ENCODE peak calls at places on chromosomes 12 and 14, in five cellular contexts. S is astrocyte of the cerebellum; Q is fibroblast of lung; N is CD8-positive, alpha-beta T cell; X is adrenal gland. B is an unnamed sample.

GRCh38 chr14:105336477-105337287 is 22.1 kb downstream of the PACS2 start:
- DNase-seq in Q (no peak), N (no peak), X (no peak), S (no peak), B (no peak)

GRCh38 chr14:70698288-70698687 is 56.6 kb downstream of the TTC9 start:
- DNase-seq in X (no peak), Q (peak), S (no peak), N (no peak), B (no peak)

GRCh38 chr14:28436821-28437220 is 329.8 kb upstream of the FOXG1 start:
- DNase-seq in Q (no peak), S (no peak), X (no peak), N (no peak), B (no peak)

GRCh38 chr14:102227184-102227964 is 77.6 kb downstream of the MOK start:
- DNase-seq in N (no peak), Q (no peak), X (no peak), S (no peak), B (no peak)

GRCh38 chr12:92656911-92657310 is 45.9 kb upstream of the PLEKHG7 start:
- DNase-seq in S (no peak), X (no peak), N (no peak), Q (no peak), B (no peak)

GRCh38 chr12:15701721-15702156 is 87.4 kb downstream of the EPS8 start:
- DNase-seq in X (no peak), N (no peak), S (peak), Q (peak), B (peak)

GRCh38 chr12:57460457-57461325 is 1.1 kb downstream of the GLI1 start:
- DNase-seq in S (no peak), N (no peak), X (no peak), Q (no peak), B (no peak)

GRCh38 chr14:100851586-100851916 is 25.6 kb downstream of the MEG3 start:
- DNase-seq in N (no peak), Q (no peak), S (no peak), X (no peak), B (no peak)

GRCh38 chr14:48261436-48261835 is 586.0 kb upstream of the MDGA2 start:
- DNase-seq in Q (no peak), X (no peak), S (no peak), N (no peak), B (no peak)

GRCh38 chr12:6215932-6216494 is 15.8 kb downstream of the CD9 start:
- DNase-seq in S (peak), Q (peak), N (no peak), X (peak), B (peak)

GRCh38 chr14:83638725-83639124 is 1891.2 kb upstream of the FLRT2 start:
- DNase-seq in X (no peak), Q (no peak), N (no peak), S (no peak), B (no peak)

GRCh38 chr12:110670161-110670701 is 18.7 kb downstream of the HVCN1 start:
- DNase-seq in Q (no peak), X (no peak), S (no peak), N (no peak), B (no peak)

GRCh38 chr14:87745507-87746118 is 247.4 kb downstream of the GALC start:
- DNase-seq in X (peak), S (peak), N (no peak), Q (peak), B (no peak)

GRCh38 chr14:90544566-90544965 is 147.7 kb downstream of the CALM1 start:
- DNase-seq in Q (no peak), N (no peak), X (no peak), S (no peak), B (no peak)

GRCh38 chr12:29350080-29350479 is 30.9 kb downstream of the ERGIC2 start:
- DNase-seq in N (no peak), X (no peak), Q (peak), S (peak), B (peak)

GRCh38 chr12:121581681-121582439 is 1.0 kb upstream of the KDM2B start:
- DNase-seq in S (no peak), Q (peak), X (no peak), N (no peak), B (no peak)

GRCh38 chr12:22678175-22678574 is 53.2 kb downstream of the ETNK1 start:
- DNase-seq in Q (no peak), X (no peak), S (no peak), N (no peak), B (no peak)

GRCh38 chr14:63573579-63573978 is 30.4 kb upstream of the PPP2R5E start:
- DNase-seq in X (peak), Q (peak), S (no peak), N (no peak), B (no peak)

GRCh38 chr12:5083955-5084849 is 40.5 kb downstream of the KCNA5 start:
- DNase-seq in N (no peak), X (peak), Q (peak), S (peak), B (peak)

GRCh38 chr12:70918321-70918720 is 2.2 kb downstream of the PTPRR start:
- DNase-seq in N (no peak), S (no peak), X (no peak), Q (no peak), B (no peak)

GRCh38 chr12:70919597-70920035 is 922 bp downstream of the PTPRR start:
- DNase-seq in X (no peak), N (no peak), Q (peak), S (no peak), B (no peak)

GRCh38 chr12:70919161-70919560 is 1.4 kb downstream of the PTPRR start:
- DNase-seq in N (no peak), X (no peak), Q (no peak), S (no peak), B (no peak)

GRCh38 chr12:70920891-70921290 is 353 bp upstream of the PTPRR start:
- DNase-seq in X (no peak), N (no peak), S (no peak), Q (no peak), B (no peak)

DNA sequence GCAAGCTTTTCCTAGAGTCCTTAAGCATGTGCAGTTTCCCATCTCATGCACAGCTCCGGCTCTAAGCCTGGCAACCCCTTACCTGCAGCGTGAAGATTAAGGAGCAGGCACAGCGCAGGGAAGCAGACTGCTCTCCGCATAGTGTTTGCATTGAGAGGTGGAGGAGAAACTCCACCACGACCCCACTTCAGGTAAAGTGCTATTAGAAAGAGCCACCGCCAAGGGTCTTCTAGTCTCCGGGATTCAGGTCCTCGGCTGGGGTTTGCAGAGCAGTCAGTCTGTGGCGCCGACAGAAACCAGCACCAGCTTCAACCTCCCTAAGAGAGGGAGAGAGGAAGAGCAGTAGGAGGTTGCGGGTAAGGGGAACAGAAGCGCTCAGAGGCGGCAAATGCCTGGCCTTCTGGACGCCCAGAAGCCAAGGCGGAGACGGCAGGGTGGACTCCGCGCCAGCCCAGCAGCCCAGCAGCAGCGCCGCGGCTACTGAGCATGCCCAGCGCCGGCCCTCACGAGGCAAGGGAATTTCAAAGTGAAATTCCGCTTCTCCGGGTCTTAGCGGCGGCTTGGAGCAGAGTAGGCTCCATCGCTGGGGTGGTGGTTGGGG is at the start of gene PTPRR:
- DNase-seq in S (no peak), Q (no peak), X (peak), N (no peak), B (no peak)
- H3K4me3 ChIP-seq in S (no peak), Q (no peak), X (no peak), N (no peak), B (no peak)

DNA sequence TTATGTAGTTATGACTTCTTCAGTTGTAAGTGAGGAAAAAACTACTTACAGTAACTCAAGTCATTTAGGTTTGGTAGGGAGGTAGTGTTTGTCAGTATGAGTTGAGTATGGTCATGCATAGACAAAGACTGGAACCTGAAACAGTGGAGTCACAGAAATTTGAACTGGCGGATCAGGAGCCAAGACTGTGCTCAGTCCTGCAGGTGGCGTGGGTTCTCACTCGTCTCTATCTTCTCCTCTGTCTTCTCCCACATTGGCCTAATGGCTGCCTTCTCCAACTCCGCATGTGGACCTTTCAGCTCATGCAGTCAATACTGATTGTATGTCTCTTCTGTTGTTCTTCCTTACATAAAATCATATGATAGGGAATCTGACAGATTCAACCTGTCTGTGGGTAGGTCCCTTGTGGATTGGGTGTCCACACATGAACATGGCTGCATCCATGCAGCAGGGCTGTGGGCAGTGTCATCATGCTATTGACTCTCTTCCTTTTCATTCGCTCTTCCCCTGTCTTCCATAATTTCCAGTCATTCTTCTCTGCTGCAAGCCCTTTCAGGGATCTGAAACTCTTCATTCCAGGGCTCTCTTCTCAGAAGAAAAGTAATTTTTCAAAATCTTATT is 78.8 kb upstream of the NEDD1 start:
- DNase-seq in X (no peak), Q (no peak), S (no peak), N (no peak), B (no peak)
- TF ChIP-seq CTCF in X (no peak), Q (no peak), S (no peak), N (no peak), B (no peak)

DNA sequence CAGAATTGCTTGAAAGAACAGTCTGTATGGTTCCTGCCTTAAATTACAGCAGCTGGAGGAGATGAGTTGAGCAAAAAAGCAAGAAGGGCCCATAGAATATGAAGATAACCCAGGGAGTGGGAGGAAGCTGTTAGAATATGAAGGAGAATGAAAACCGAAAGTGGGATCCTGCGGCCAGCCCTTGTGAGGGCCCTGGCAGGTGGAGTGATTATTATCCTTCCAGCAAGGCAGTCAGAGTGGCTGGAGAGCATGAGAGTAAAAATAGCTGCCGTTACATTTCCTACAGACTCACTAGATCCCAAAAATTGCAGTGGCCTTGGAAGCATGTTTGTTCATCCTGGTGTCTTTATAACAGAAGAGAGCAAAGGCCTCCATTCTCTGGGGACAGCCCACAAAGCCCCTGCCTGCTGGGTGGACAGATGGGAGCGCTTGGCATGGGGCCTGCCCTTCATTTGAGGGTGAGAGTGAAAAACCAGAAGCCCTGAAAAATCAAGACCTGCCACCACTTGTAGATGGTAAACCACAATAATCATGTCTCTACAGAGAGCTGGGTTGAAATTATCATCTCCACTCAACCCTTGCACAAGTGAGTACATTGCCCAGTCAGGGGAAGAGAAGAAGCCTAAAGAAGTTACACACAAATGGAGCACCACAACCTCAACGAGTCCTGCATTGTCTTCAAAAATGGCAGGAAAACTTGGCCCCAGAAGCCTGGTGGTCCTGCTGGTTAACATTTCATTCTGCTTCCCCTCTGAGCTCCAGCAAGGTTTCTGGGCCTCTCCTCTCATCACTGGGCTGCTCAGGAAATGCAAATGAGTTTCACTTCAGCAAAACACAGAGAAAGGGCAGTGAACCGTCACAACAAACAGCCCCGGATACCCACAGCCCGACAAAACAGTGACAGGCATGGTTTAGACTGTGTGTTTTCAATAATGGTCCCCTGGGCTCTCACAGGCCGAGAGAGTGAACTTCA is 20.5 kb downstream of the ZDHHC22 start:
- DNase-seq in S (no peak), Q (no peak), N (no peak), X (peak), B (no peak)
- H3K4me3 ChIP-seq in S (no peak), Q (no peak), N (no peak), X (no peak), B (no peak)

DNA sequence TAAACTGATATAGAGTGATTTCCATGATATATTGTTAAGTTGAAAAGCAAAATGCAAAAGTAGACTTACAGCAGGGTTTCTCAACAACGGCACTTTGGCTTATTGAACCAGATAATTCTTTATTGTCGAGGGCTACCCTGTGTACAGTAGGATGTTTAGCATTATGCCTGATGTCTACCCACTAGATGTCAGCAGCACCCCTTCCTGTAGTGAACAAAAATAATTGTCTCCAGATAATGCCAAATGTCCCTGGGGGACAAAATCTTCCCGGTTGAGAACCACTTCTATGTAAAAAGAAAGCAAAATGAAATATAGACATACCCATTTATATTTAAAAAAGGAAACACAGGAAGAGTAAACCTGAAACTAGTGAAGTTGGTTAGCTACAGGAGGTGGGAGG is 32.4 kb downstream of the ABCD2 start:
- DNase-seq in Q (no peak), S (no peak), X (no peak), N (no peak), B (no peak)
- TF ChIP-seq CTCF in Q (peak), S (peak), X (peak), N (peak), B (peak)

GRCh38 chr12:113072136-113072535 is 15.6 kb downstream of the DTX1 start:
- DNase-seq in S (no peak), X (no peak), Q (no peak), N (no peak), B (no peak)

GRCh38 chr12:113070117-113070906 is 13.8 kb downstream of the DTX1 start:
- DNase-seq in N (peak), S (no peak), Q (no peak), X (no peak), B (no peak)

GRCh38 chr12:113071427-113072112 is 15.0 kb downstream of the DTX1 start:
- DNase-seq in N (no peak), S (no peak), Q (no peak), X (no peak), B (no peak)

GRCh38 chr12:113069751-113070116 is 13.2 kb downstream of the DTX1 start:
- DNase-seq in Q (no peak), S (no peak), N (no peak), X (no peak), B (no peak)

GRCh38 chr12:113071063-113071426 is 14.5 kb downstream of the DTX1 start:
- DNase-seq in X (no peak), N (no peak), Q (no peak), S (no peak), B (no peak)
- H3K4me3 ChIP-seq in X (no peak), N (no peak), Q (no peak), S (no peak), B (no peak)